ENCODE peak calls at places on chromosomes 5 and 9, in ten cellular contexts. F is T follicular helper cell; O is stimulated activated CD4-positive, alpha-beta T cell treated with anti-CD3 and anti-CD28 coated beads, Interleukin-4, amount 100 ng/mL, for 4 hours; J is H7; Z is activated T-helper 1 cell treated with anti-CD3 and anti-CD28 coated beads, Interleukin-12 subunit alpha, Interleukin-12 subunit beta, Interleukin-2, Interleukin-4 antibody, amounts not matched to agents 30 ng/mL and 10 ng/mL and 1 ng/mL, durations not matched to agents 14 hours and 24 hours and 36 hours; B is HFFc6; M is NCI-H69; P is ACHN; H is activated CD8-positive, alpha-beta memory T cell treated with anti-CD3 and anti-CD28 coated beads, Interleukin-2, amount 50 U/mL, for 48 hours; Y is CD4-positive, alpha-beta T cell. K is an unnamed sample.
A peak's percentile ranks its signal among the peaks of the same experiment; 100 is the strongest.

GRCh38 chr5:84578226-84578625 is 193.5 kb upstream of the EDIL3 start:
- DNase-seq in Z (no peak), Y (no peak), O (no peak), P (no peak), M (peak; percentile 66), B (no peak), F (no peak), J (no peak), H (no peak), K (no peak)

GRCh38 chr9:91677354-91677753 is 253.7 kb upstream of the NFIL3 start:
- DNase-seq in H (no peak), F (no peak), O (no peak), B (no peak), M (no peak), J (no peak), Y (no peak), Z (no peak), P (no peak), K (no peak)

GRCh38 chr5:102856374-102856748 is 101.3 kb downstream of the PAM start:
- DNase-seq in P (peak; percentile 13), B (peak; percentile 72), Z (no peak), M (no peak), Y (no peak), F (no peak), O (no peak), J (no peak), H (no peak), K (no peak)

GRCh38 chr9:87039809-87040392 is 92.6 kb upstream of the GAS1 start:
- DNase-seq in Y (no peak), B (peak; percentile 51), H (no peak), Z (no peak), M (no peak), O (no peak), P (no peak), F (no peak), J (no peak), K (no peak)

GRCh38 chr5:14153071-14153864 is 10.1 kb downstream of the TRIO start:
- DNase-seq in Z (no peak), O (no peak), H (no peak), F (no peak), M (peak; percentile 43), P (peak; percentile 16), Y (no peak), J (no peak), B (no peak), K (no peak)

GRCh38 chr5:84086517-84086916 is 298.2 kb downstream of the EDIL3 start:
- DNase-seq in Z (no peak), P (no peak), M (no peak), H (no peak), B (no peak), O (no peak), F (no peak), J (no peak), Y (no peak), K (no peak)

GRCh38 chr5:66864240-66864884 is 268.2 kb downstream of the MAST4 start:
- DNase-seq in Y (no peak), P (no peak), B (peak; percentile 42), H (no peak), Z (peak; percentile 12), J (no peak), O (peak; percentile 1), F (no peak), M (peak; percentile 50), K (no peak)

GRCh38 chr5:173053041-173053440 is 3.1 kb upstream of the CREBRF start:
- DNase-seq in H (no peak), Y (no peak), P (no peak), M (no peak), B (no peak), Z (no peak), O (no peak), J (no peak), F (no peak), K (no peak)

GRCh38 chr5:111641533-111642230 is 115.3 kb downstream of the NREP start:
- DNase-seq in O (no peak), M (no peak), P (no peak), B (peak; percentile 87), H (no peak), F (no peak), J (no peak), Y (no peak), Z (no peak), K (no peak)

GRCh38 chr9:106333487-106333886 is 529.5 kb upstream of the ZNF462 start:
- DNase-seq in J (no peak), M (peak; percentile 95), F (no peak), H (no peak), Y (no peak), Z (no peak), B (no peak), O (no peak), P (no peak), K (no peak)

GRCh38 chr9:34957492-34958410 is at the start of gene PHF24:
- DNase-seq in O (peak; percentile 26), B (no peak), M (peak; percentile 63), Z (no peak), Y (no peak), J (peak; percentile 79), P (peak; percentile 4), F (peak; percentile 5), H (no peak), K (no peak)

GRCh38 chr9:1708215-1708614 is 306.9 kb upstream of the SMARCA2 start:
- DNase-seq in Y (no peak), H (no peak), J (no peak), Z (no peak), F (no peak), P (no peak), M (no peak), B (no peak), O (no peak), K (no peak)

GRCh38 chr9:28810375-28811075 is 1237.2 kb upstream of the C9orf72 start:
- DNase-seq in Y (no peak), Z (no peak), H (no peak), M (peak; percentile 37), F (no peak), J (no peak), O (no peak), B (no peak), P (peak; percentile 21), K (no peak)

GRCh38 chr9:70324963-70325362 is 66.2 kb downstream of the SMC5 start:
- DNase-seq in Z (no peak), Y (no peak), B (peak; percentile 79), M (no peak), O (no peak), J (no peak), F (no peak), P (no peak), H (no peak), K (no peak)

GRCh38 chr5:2754621-2755370 is 3.3 kb upstream of the IRX2 start:
- DNase-seq in M (no peak), Y (no peak), F (no peak), J (peak; percentile 80), P (no peak), Z (no peak), O (no peak), H (no peak), B (no peak), K (peak; percentile 80)

GRCh38 chr9:74770508-74771261 is 117.0 kb downstream of the TRPM6 start:
- DNase-seq in P (peak; percentile 4), B (no peak), Z (peak; percentile 6), H (peak; percentile 67), J (peak; percentile 84), Y (no peak), O (peak; percentile 29), M (peak; percentile 61), F (peak; percentile 29), K (no peak)

GRCh38 chr5:66129184-66129583 is 14.9 kb upstream of the SREK1 start:
- DNase-seq in O (no peak), J (no peak), Y (no peak), F (no peak), M (peak; percentile 93), P (no peak), Z (no peak), H (no peak), B (no peak), K (no peak)

GRCh38 chr5:39217365-39218281 is 1.7 kb downstream of the FYB1 start:
- DNase-seq in J (peak; percentile 51), O (peak; percentile 57), Y (peak; percentile 67), M (peak; percentile 73), Z (peak; percentile 70), F (peak; percentile 70), B (peak; percentile 74), P (peak; percentile 74), H (peak; percentile 87), K (no peak)

GRCh38 chr5:62486672-62487071 is 74.1 kb downstream of the IPO11 start:
- DNase-seq in M (no peak), J (no peak), Z (no peak), B (no peak), P (no peak), O (no peak), F (no peak), Y (no peak), H (no peak), K (no peak)

GRCh38 chr9:87336914-87337333 is 160.7 kb upstream of the DAPK1 start:
- DNase-seq in H (no peak), Z (no peak), B (peak; percentile 74), F (no peak), O (peak; percentile 1), M (peak; percentile 80), P (peak; percentile 73), J (peak; percentile 46), Y (no peak), K (no peak)

GRCh38 chr5:135246923-135247795 is 151.9 kb downstream of the MACROH2A1 start:
- DNase-seq in H (peak; percentile 55), P (peak; percentile 90), M (peak; percentile 33), F (no peak), O (no peak), B (peak; percentile 95), J (no peak), Y (no peak), Z (no peak), K (peak; percentile 83)

GRCh38 chr9:20788526-20789421 is 104.7 kb downstream of the FOCAD start:
- DNase-seq in B (no peak), J (no peak), M (peak; percentile 51), Y (no peak), F (no peak), O (no peak), H (no peak), P (no peak), Z (no peak), K (no peak)

GRCh38 chr5:15807248-15807647 is 307.3 kb downstream of the FBXL7 start:
- DNase-seq in H (no peak), Y (no peak), J (no peak), B (peak; percentile 11), F (no peak), M (no peak), O (no peak), Z (no peak), P (no peak), K (no peak)

GRCh38 chr5:40134883-40135520 is 544.7 kb upstream of the PTGER4 start:
- DNase-seq in J (no peak), P (no peak), B (no peak), Y (no peak), Z (no peak), H (no peak), F (no peak), O (no peak), M (no peak), K (no peak)

GRCh38 chr5:89929173-89929572 is 480.4 kb downstream of the CETN3 start:
- DNase-seq in H (no peak), Z (no peak), Y (no peak), J (no peak), B (no peak), P (no peak), F (no peak), M (no peak), O (no peak), K (no peak)

GRCh38 chr5:58261605-58262004 is 198.3 kb downstream of the PLK2 start:
- DNase-seq in Z (no peak), P (peak; percentile 44), B (peak; percentile 61), H (no peak), F (no peak), O (no peak), M (no peak), Y (no peak), J (no peak), K (no peak)

GRCh38 chr9:20611751-20612287 is 10.5 kb downstream of the MLLT3 start:
- DNase-seq in O (no peak), J (no peak), Z (no peak), B (peak; percentile 76), M (peak; percentile 72), H (no peak), F (no peak), Y (no peak), P (no peak), K (no peak)

K was measured in mesenteric fat pad.